ENCODE peak calls at places on chromosomes 7 and 10, in nine cellular contexts. E is psoas muscle, R is cardiac fibroblast, J is cardiac muscle cell, X is Calu3, O is left lung, W is pancreas, Q is neural progenitor cell, Y is IMR-90. B is an unnamed sample.

GRCh38 chr7:28975987-28976386 is 17.9 kb upstream of the TRIL start:
- DNase-seq in E (no peak), R (no peak), J (no peak), X (no peak), O (no peak), W (no peak), Q (no peak), Y (no peak), B (no peak)

GRCh38 chr7:37420931-37421330 is 27.7 kb downstream of the ELMO1 start:
- DNase-seq in E (no peak), R (no peak), J (no peak), X (no peak), O (no peak), W (no peak), Q (no peak), Y (no peak), B (no peak)

GRCh38 chr10:97291357-97292096 is 910 bp downstream of the ARHGAP19 start:
- DNase-seq in E (no peak), R (no peak), J (no peak), X (no peak), O (no peak), W (no peak), Q (no peak), Y (no peak), B (peak)

GRCh38 chr7:74181821-74182220 is 7.7 kb downstream of the EIF4H start:
- DNase-seq in E (no peak), R (peak), J (no peak), X (no peak), O (no peak), W (no peak), Q (no peak), Y (no peak), B (no peak)

GRCh38 chr10:68406111-68406814 is 814 bp downstream of the RUFY2 start:
- DNase-seq in E (peak), R (peak), J (peak), X (peak), O (peak), W (peak), Q (peak), Y (peak), B (peak)

GRCh38 chr7:51261117-51261835 is 55.3 kb downstream of the COBL start:
- DNase-seq in E (no peak), R (no peak), J (no peak), X (no peak), O (no peak), W (no peak), Q (no peak), Y (no peak), B (no peak)

GRCh38 chr10:86804805-86805204 is 48.4 kb downstream of the BMPR1A start:
- DNase-seq in E (no peak), R (no peak), J (no peak), X (no peak), O (no peak), W (no peak), Q (no peak), Y (no peak), B (no peak)

GRCh38 chr7:158957921-158958471 is 101.6 kb downstream of the DYNC2I1 start:
- DNase-seq in E (no peak), R (no peak), J (no peak), X (peak), O (peak), W (peak), Q (no peak), Y (no peak), B (no peak)

GRCh38 chr10:78634389-78634815 is 434.4 kb upstream of the ZMIZ1 start:
- DNase-seq in E (no peak), R (no peak), J (no peak), X (peak), O (no peak), W (no peak), Q (peak), Y (peak), B (no peak)

GRCh38 chr10:69994262-69994661 is 58.4 kb upstream of the MACROH2A2 start:
- DNase-seq in E (no peak), R (peak), J (no peak), X (peak), O (peak), W (peak), Q (peak), Y (peak), B (peak)

GRCh38 chr10:15802375-15802949 is 57.8 kb downstream of the MINDY3 start:
- DNase-seq in E (no peak), R (no peak), J (no peak), X (no peak), O (no peak), W (no peak), Q (no peak), Y (no peak), B (no peak)

GRCh38 chr10:73888514-73888913 is 14.2 kb upstream of the CAMK2G start:
- DNase-seq in E (peak), R (peak), J (no peak), X (peak), O (no peak), W (no peak), Q (no peak), Y (peak), B (no peak)

GRCh38 chr10:125037145-125037544 is 95.2 kb downstream of the ZRANB1 start:
- DNase-seq in E (peak), R (peak), J (no peak), X (no peak), O (peak), W (peak), Q (no peak), Y (peak), B (peak)

GRCh38 chr10:34922138-34922537 is 107.0 kb upstream of the PARD3 start:
- DNase-seq in E (no peak), R (peak), J (no peak), X (no peak), O (no peak), W (no peak), Q (no peak), Y (peak), B (peak)

GRCh38 chr7:117279931-117280525 is 42.8 kb downstream of the WNT2 start:
- DNase-seq in E (no peak), R (no peak), J (no peak), X (no peak), O (no peak), W (no peak), Q (no peak), Y (peak), B (no peak)

DNA sequence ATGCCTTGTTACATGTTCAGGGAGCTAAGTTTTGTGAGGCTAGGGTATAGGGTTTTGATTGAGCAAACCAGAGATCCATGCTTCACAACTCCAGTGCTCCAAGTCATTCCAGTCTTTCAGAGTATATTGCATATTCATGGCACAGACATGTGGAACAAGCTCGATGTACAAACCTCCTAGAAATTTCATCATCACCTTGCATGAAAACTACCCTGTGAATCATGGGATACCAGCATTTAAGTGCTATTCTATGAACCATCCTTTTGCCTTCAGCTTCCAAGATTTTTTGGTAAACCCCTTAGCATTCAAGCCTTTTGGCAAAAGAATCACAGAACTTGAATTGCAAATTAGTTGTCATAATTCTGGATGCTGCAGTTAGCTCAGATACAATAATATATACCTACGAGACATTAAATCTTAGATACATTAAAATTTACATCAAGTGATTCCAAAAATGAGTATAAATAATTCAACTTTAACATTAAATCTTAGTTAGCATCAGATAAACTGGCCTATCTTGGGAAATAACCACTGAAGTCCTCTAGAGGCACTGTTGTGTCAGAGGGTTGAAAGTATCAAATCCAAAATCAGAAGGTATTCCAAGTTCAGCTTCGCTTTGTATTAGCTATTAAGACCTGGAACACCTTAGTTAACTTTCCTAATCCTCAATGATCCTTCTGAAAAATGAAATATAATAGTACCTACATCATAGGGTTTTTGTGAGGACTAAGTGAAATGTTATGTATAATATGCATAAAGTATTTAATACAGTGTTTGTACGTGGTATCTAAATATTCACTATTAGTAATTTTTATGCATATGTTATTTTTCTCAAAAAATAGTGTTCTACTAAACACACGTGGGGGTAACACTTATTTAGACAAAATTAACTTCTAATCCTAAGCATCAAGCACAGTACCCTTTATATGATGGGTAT is 55.5 kb upstream of the CABCOCO1 start:
- DNase-seq in E (no peak), R (peak), J (peak), X (no peak), O (no peak), W (no peak), Q (no peak), Y (no peak), B (no peak)
- TF ChIP-seq CTCF in E (peak), R (peak), J (peak), X (peak), O (peak), W (peak), Q (peak), Y (peak), B (peak)

DNA sequence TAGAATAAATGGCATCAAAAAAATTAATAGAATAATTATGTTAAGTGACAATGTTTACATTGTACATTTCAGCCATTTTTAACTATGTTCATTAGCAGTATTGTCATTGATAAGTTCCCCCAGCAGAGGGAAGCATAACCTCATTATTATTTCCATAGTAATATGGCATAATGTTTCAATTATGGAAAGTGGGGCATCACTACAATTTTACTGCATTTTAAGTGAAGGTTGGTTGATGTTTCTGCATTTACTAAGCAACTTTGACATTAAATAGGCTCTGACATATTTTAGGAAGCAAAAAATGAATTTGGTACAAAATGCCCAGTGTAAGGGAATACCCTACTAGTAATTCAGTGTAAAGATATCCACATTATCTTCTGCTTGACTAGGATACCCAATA is 218.3 kb downstream of the SEMA3A start:
- DNase-seq in E (no peak), R (peak), J (peak), X (peak), O (no peak), W (no peak), Q (peak), Y (peak), B (peak)
- TF ChIP-seq CTCF in E (peak), R (peak), J (peak), X (peak), O (peak), W (peak), Q (peak), Y (peak), B (peak)

DNA sequence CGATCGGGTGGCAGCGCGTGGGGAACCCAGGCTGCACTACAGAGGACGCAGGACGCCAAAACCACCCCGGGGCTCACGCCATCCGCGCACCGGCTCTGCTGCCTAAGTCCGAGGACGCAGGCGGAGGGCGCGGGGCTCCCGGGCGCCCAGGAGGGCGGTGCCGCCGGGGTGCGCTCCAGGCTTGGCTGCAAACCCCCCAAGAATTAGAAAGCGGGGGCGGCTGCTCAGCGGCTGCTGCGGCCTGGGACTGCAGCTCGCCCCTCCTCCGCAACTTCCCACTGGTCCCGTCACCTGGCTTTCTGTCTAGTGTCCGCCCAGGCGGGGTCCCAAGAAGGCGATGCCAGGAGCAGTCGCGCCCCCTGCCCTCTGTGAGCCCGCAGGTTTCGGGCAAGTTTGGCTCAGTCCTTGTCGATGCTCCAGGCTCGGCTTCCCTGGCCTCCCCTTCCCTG is 1.7 kb upstream of the POU6F2 start:
- DNase-seq in E (peak), R (no peak), J (peak), X (no peak), O (no peak), W (no peak), Q (peak), Y (no peak), B (no peak)
- TF ChIP-seq CTCF in E (no peak), R (no peak), J (no peak), X (no peak), O (no peak), W (no peak), Q (peak), Y (no peak), B (no peak)

GRCh38 chr10:14803827-14804226 is 29.1 kb upstream of the FAM107B start:
- DNase-seq in E (no peak), R (no peak), J (no peak), X (no peak), O (no peak), W (no peak), Q (no peak), Y (no peak), B (no peak)

GRCh38 chr10:14800397-14800796 is 25.7 kb upstream of the FAM107B start:
- DNase-seq in E (no peak), R (no peak), J (no peak), X (no peak), O (no peak), W (no peak), Q (no peak), Y (no peak), B (no peak)

GRCh38 chr10:14806318-14806717 is 31.5 kb downstream of the CDNF start:
- DNase-seq in E (no peak), R (no peak), J (no peak), X (no peak), O (no peak), W (no peak), Q (no peak), Y (no peak), B (no peak)

GRCh38 chr10:14798631-14799030 is 23.9 kb upstream of the FAM107B start:
- DNase-seq in E (no peak), R (no peak), J (no peak), X (no peak), O (no peak), W (no peak), Q (no peak), Y (no peak), B (no peak)

DNA sequence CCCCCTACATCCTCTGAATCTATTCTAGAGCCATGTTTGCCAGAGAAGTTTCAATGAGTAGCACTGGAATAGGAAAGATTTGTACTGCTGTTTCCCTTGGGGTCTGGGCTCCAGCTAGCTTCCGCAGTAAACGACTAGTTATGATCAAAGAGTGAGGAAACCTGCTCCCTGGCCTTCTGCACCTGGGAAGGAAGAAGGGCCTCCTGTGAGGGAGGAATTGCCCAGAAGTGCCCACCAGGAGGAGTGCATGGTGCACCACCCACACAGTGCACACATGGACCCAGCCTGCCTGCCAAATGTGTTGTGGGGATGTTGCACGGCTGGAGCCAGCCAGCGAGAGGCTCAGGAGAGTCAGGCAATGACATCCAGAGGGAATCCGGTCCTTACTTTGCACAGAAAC is 27.0 kb upstream of the FAM107B start:
- DNase-seq in E (no peak), R (no peak), J (no peak), X (no peak), O (no peak), W (no peak), Q (peak), Y (no peak), B (no peak)
- TF ChIP-seq CTCF in E (no peak), R (no peak), J (peak), X (no peak), O (no peak), W (no peak), Q (no peak), Y (no peak), B (peak)

DNA sequence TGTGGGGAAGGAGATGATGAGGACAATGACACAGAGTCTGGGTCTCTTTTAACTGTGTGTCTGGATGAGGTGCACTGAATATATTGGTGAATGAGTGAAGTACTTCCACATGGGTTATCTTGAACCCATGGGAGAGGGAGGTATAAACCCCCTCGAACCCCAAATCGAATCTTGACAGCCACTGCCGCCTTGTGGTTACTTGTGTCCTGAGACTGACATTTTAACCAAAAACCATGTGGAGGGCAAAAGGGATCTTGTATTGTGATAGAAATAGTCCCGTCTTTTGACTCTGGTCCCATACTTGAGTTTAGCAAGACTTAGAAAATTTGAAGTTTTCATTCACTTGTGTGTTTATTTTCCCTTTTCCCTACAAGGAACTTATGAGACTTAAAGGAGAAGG is 283.3 kb downstream of the PHTF2 start:
- DNase-seq in E (no peak), R (no peak), J (no peak), X (no peak), O (no peak), W (no peak), Q (peak), Y (no peak), B (no peak)
- TF ChIP-seq CTCF in E (no peak), R (no peak), J (no peak), X (no peak), O (no peak), W (no peak), Q (peak), Y (no peak), B (no peak)

GRCh38 chr10:88281592-88282268 is 301.4 kb downstream of the RNLS start:
- DNase-seq in E (no peak), R (peak), J (no peak), X (no peak), O (no peak), W (no peak), Q (no peak), Y (peak), B (peak)

GRCh38 chr10:88280518-88280917 is 302.6 kb downstream of the RNLS start:
- DNase-seq in E (no peak), R (no peak), J (no peak), X (no peak), O (no peak), W (no peak), Q (no peak), Y (no peak), B (no peak)

GRCh38 chr10:88278912-88279311 is 304.2 kb downstream of the RNLS start:
- DNase-seq in E (no peak), R (no peak), J (no peak), X (no peak), O (peak), W (no peak), Q (no peak), Y (no peak), B (no peak)

GRCh38 chr10:88286030-88286429 is 297.1 kb downstream of the RNLS start:
- DNase-seq in E (no peak), R (no peak), J (no peak), X (no peak), O (no peak), W (no peak), Q (no peak), Y (no peak), B (no peak)

GRCh38 chr10:88282876-88283275 is 300.2 kb downstream of the RNLS start:
- DNase-seq in E (no peak), R (no peak), J (no peak), X (no peak), O (no peak), W (no peak), Q (no peak), Y (no peak), B (no peak)
- TF ChIP-seq CTCF in E (no peak), R (no peak), J (no peak), X (no peak), O (no peak), W (no peak), Q (no peak), Y (no peak), B (no peak)

DNA sequence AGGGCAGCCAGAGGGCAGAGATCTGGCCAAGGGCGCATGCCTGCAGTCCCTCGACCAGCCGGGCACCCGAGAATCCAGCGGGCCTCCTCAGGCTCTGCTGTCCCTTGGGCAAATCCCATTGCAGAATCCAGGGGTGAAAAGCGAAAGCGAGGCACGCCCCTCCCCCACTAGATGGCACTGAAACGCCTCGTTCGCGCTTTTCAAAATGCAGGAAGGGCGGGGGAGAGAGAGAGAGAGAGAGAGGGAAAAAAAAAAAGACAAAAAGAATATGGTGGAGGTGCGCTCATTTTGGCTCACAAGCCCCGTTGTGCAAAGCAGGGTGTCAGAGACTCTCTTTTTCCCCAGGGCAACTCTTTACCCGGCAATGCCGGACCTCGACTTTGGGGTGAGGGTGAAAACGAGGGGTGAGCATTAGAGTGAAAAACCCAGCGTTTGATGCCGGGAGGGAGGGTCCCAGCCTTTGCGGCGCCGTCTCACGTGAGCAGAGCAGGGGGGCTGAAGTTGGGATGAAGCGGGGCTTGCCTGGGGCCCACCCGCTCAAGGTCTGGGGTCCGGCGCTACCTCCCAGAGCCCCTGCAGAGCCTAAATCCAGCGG is 2.5 kb upstream of the TMEM178B start:
- DNase-seq in E (peak), R (peak), J (peak), X (peak), O (no peak), W (peak), Q (peak), Y (no peak), B (no peak)
- TF ChIP-seq CTCF in E (no peak), R (no peak), J (peak), X (no peak), O (no peak), W (no peak), Q (peak), Y (no peak), B (no peak)

GRCh38 chr10:33368086-33368485 is 33.6 kb upstream of the NRP1 start:
- DNase-seq in E (no peak), R (no peak), J (no peak), X (no peak), O (no peak), W (no peak), Q (no peak), Y (no peak), B (no peak)
- TF ChIP-seq CTCF in E (no peak), R (no peak), J (no peak), X (no peak), O (no peak), W (no peak), Q (no peak), Y (no peak), B (no peak)

B was measured in HFFc6.